ENCODE peak calls at places on chromosomes 6 and 20, in eight cellular contexts. A is hippocampal formation, B is endodermal cell, M is fibroblast of mammary gland, X is SK-MEL-5, G is lung, J is foreskin fibroblast, U is T-cell. R is an unnamed sample.

GRCh38 chr6:145836767-145837166 is 22.2 kb upstream of the FBXO30 start:
- DNase-seq in G (no peak), B (no peak), A (no peak), X (no peak), J (no peak), M (no peak), U (no peak), R (no peak)

GRCh38 chr6:111573892-111574800 is 31.5 kb downstream of the TRAF3IP2 start:
- DNase-seq in X (no peak), A (no peak), G (no peak), M (peak), B (no peak), J (peak), U (no peak), R (no peak)

GRCh38 chr6:133778414-133778813 is 110.5 kb upstream of the TCF21 start:
- DNase-seq in U (no peak), B (no peak), X (no peak), A (no peak), J (peak), M (peak), G (no peak), R (no peak)

GRCh38 chr20:14049111-14049510 is 53.8 kb downstream of the MACROD2 start:
- DNase-seq in X (no peak), M (no peak), G (no peak), B (no peak), J (no peak), U (no peak), A (no peak), R (no peak)

GRCh38 chr6:139981810-139982550 is 607.5 kb upstream of the CITED2 start:
- DNase-seq in X (peak), U (no peak), A (no peak), G (no peak), M (peak), J (peak), B (peak), R (peak)

GRCh38 chr6:53474010-53474409 is 70.9 kb downstream of the GCLC start:
- DNase-seq in X (no peak), M (no peak), J (no peak), A (no peak), B (no peak), G (no peak), U (no peak), R (no peak)

GRCh38 chr6:165306955-165307354 is 2.5 kb downstream of the C6orf118 start:
- DNase-seq in G (no peak), U (no peak), B (no peak), J (no peak), A (no peak), M (no peak), X (no peak), R (no peak)

GRCh38 chr6:11006060-11006459 is 38.0 kb downstream of the ELOVL2 start:
- DNase-seq in U (no peak), M (peak), X (no peak), G (no peak), J (no peak), A (no peak), B (no peak), R (no peak)